ENCODE peak calls at places on chromosomes 11 and 22, in five cellular contexts. G is CD4-positive, alpha-beta memory T cell; O is fibroblast of lung; Z is CD8-positive, alpha-beta T cell; X is PC-3. T is an unnamed sample.

GRCh38 chr11:65779919-65780769 is 632 bp downstream of the AP5B1 start:
- DNase-seq in X (peak; percentile 91), Z (peak; percentile 76), G (peak; percentile 74), O (peak; percentile 74), T (peak; percentile 94)

GRCh38 chr22:29004647-29005371 is 56.8 kb downstream of the C22orf31 start:
- DNase-seq in Z (no peak), X (no peak), G (no peak), O (peak; percentile 25), T (peak; percentile 83)

GRCh38 chr11:10026514-10026913 is 267.5 kb downstream of the SBF2 start:
- DNase-seq in O (peak; percentile 42), G (no peak), X (peak; percentile 20), Z (no peak), T (no peak)

GRCh38 chr11:10379433-10379832 is 74.6 kb downstream of the ADM start:
- DNase-seq in Z (no peak), X (peak; percentile 57), G (no peak), O (peak; percentile 63), T (no peak)

GRCh38 chr11:72828081-72828567 is 13.9 kb downstream of the ATG16L2 start:
- DNase-seq in Z (no peak), X (peak; percentile 1), O (peak; percentile 48), G (no peak), T (peak; percentile 67)

GRCh38 chr22:17785185-17786184 is 11.2 kb upstream of the BID start:
- DNase-seq in O (peak; percentile 22), Z (peak; percentile 79), X (peak; percentile 70), G (peak; percentile 56), T (peak; percentile 85)

GRCh38 chr22:42905217-42905616 is 48.1 kb upstream of the ARFGAP3 start:
- DNase-seq in Z (no peak), O (no peak), X (no peak), G (no peak), T (peak; percentile 70)

GRCh38 chr11:129700701-129701100 is 114.9 kb upstream of the TMEM45B start:
- DNase-seq in Z (no peak), G (no peak), O (no peak), X (no peak), T (peak; percentile 16)

GRCh38 chr22:49140921-49141680 is 686.6 kb downstream of the BRD1 start:
- DNase-seq in G (no peak), Z (no peak), X (no peak), O (no peak), T (no peak)

GRCh38 chr11:6387811-6388599 is 2.3 kb upstream of the SMPD1 start:
- DNase-seq in O (peak; percentile 39), X (no peak), G (no peak), Z (no peak), T (no peak)

GRCh38 chr11:128728767-128729587 is 35.1 kb downstream of the FLI1 start:
- DNase-seq in Z (no peak), X (no peak), O (no peak), G (peak; percentile 61), T (no peak)

GRCh38 chr11:130448416-130449068 is at the start of gene ADAMTS15:
- DNase-seq in X (peak; percentile 97), O (peak; percentile 92), Z (no peak), G (no peak), T (peak; percentile 93)

GRCh38 chr22:38657248-38657909 is 941 bp downstream of the CBY1 start:
- DNase-seq in G (no peak), Z (peak; percentile 28), X (peak; percentile 31), O (peak; percentile 20), T (no peak)

GRCh38 chr11:130588471-130588870 is 140.0 kb downstream of the ADAMTS15 start:
- DNase-seq in X (peak; percentile 25), O (no peak), G (no peak), Z (no peak), T (no peak)

GRCh38 chr11:70630816-70631623 is 232.7 kb downstream of the CTTN start:
- DNase-seq in Z (no peak), G (no peak), X (no peak), O (no peak), T (no peak)

GRCh38 chr11:100923555-100923954 is 206.1 kb downstream of the PGR start:
- DNase-seq in G (no peak), O (peak; percentile 37), Z (no peak), X (peak; percentile 63), T (no peak)

GRCh38 chr11:19344661-19345518 is 104.1 kb upstream of the E2F8 start:
- DNase-seq in G (no peak), Z (no peak), O (peak; percentile 33), X (peak; percentile 84), T (peak; percentile 68)

GRCh38 chr22:20466659-20467379 is 28.8 kb downstream of the KLHL22 start:
- DNase-seq in G (no peak), X (no peak), Z (no peak), O (no peak), T (no peak)

GRCh38 chr22:20475115-20475436 is 20.5 kb downstream of the KLHL22 start:
- DNase-seq in Z (no peak), X (no peak), O (no peak), G (no peak), T (no peak)

GRCh38 chr22:20472629-20473442 is 22.8 kb downstream of the KLHL22 start:
- DNase-seq in Z (no peak), X (no peak), G (no peak), O (no peak), T (peak; percentile 6)

GRCh38 chr22:20469110-20469855 is 26.3 kb downstream of the KLHL22 start:
- DNase-seq in X (no peak), G (no peak), O (no peak), Z (no peak), T (no peak)

GRCh38 chr22:20471126-20471833 is 24.3 kb downstream of the KLHL22 start:
- DNase-seq in Z (no peak), O (no peak), X (no peak), G (no peak), T (no peak)
- H3K27ac ChIP-seq in Z (no peak overlapping the region), O (no peak overlapping the region), X (no peak overlapping the region), G (no peak overlapping the region), T (no peak overlapping the region)

GRCh38 chr11:2137202-2138071 is 1.8 kb downstream of the IGF2 start:
- DNase-seq in X (peak; percentile 49), O (peak; percentile 80), G (no peak), Z (no peak), T (no peak)
- H3K4me3 ChIP-seq in X (peak overlapping the region; percentile 50), O (peak overlapping the region; percentile 45), G (no peak overlapping the region), Z (peak overlapping the region; percentile 15), T (peak overlapping the region; percentile 26)

GRCh38 chr11:44680982-44681597 is 45.7 kb upstream of the TSPAN18 start:
- DNase-seq in Z (peak; percentile 11), X (peak; percentile 26), O (no peak), G (peak; percentile 75), T (no peak)

GRCh38 chr11:44687310-44687842 is 39.4 kb upstream of the TSPAN18 start:
- DNase-seq in Z (no peak), G (no peak), O (no peak), X (no peak), T (no peak)

GRCh38 chr11:44675906-44676305 is 50.9 kb upstream of the TSPAN18 start:
- DNase-seq in O (no peak), X (no peak), Z (no peak), G (no peak), T (no peak)

GRCh38 chr11:44684886-44685285 is 41.9 kb upstream of the TSPAN18 start:
- DNase-seq in G (no peak), Z (no peak), O (no peak), X (no peak), T (no peak)

GRCh38 chr11:44681698-44682097 is 45.1 kb upstream of the TSPAN18 start:
- DNase-seq in O (peak; percentile 22), X (peak; percentile 32), Z (no peak), G (no peak), T (no peak)
- H3K27ac ChIP-seq in O (no peak overlapping the region), X (peak overlapping the region; percentile 5), Z (no peak overlapping the region), G (peak overlapping the region; percentile 48), T (no peak overlapping the region)

GRCh38 chr11:122365545-122366380 is 249.7 kb upstream of the BLID start:
- DNase-seq in O (no peak), X (no peak), Z (no peak), G (no peak), T (no peak)
- H3K4me3 ChIP-seq in O (peak overlapping the region; percentile 68), X (no peak overlapping the region), Z (no peak overlapping the region), G (no peak overlapping the region), T (peak overlapping the region; percentile 40)

DNA sequence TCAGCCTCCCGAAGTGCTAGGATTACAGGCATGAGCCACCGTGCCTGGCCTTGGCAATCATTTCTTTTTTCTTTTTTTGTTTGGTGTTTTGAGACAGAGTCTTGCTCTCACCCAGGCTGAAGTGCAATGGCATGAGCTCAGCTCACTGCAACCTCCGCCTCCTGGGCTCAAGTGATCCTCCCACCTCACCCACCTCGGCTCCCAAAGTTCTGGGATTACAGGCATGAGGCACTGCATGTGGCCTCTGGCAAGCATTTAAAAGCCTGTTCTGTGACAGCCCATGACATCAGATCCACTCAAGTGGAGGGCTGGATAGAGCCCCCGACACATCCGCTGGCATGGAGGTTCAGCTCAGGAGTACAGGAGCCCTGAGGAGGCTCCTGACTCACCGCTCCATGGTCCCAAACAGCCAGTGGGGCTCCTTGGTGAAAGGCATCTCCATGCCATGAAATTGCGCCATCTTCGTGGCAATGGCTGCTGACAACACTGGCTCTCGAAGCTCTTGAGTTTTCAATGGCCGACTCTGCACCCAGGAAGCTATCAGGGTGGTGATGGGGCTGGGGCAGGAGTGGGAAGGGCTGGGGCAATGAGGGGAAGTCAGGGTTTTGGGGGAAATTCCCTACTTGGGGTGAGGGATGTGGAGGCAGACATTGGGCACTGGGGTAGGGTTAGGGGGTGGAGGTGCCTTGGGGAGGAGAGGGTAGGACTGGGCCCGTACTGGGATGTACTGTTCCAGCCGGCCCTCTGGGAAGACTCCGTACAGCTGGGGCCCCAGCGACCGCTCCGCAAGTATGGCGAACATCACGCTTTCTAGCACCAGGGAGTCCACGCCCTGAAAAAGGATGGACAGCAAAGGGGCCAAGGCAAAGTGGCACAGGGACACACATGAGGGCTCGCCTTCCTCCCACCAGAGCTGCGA is 1.4 kb downstream of the CHKB start:
- DNase-seq in Z (no peak), O (no peak), G (no peak), X (no peak), T (peak; percentile 64)
- H3K27ac ChIP-seq in Z (peak overlapping the region; percentile 94), O (no peak overlapping the region), G (peak overlapping the region; percentile 97), X (no peak overlapping the region), T (peak overlapping the region; percentile 99)

GRCh38 chr11:75731095-75731494 is 13.5 kb downstream of the MOGAT2 start:
- DNase-seq in O (no peak), Z (no peak), X (no peak), G (no peak), T (no peak)
- H3K4me3 ChIP-seq in O (no peak overlapping the region), Z (no peak overlapping the region), X (no peak overlapping the region), G (no peak overlapping the region), T (no peak overlapping the region)